ENCODE peak calls at places on chromosomes 3 and 15, in five cellular contexts. H is psoas muscle, E is GM06990, W is osteocyte, F is choroid plexus epithelial cell. P is an unnamed sample.

GRCh38 chr15:84797212-84797611 is 19.9 kb upstream of the ALPK3 start:
- DNase-seq in F (peak), W (no peak), H (no peak), E (no peak), P (no peak)

GRCh38 chr3:78940128-78940527 is 827.7 kb downstream of the ROBO1 start:
- DNase-seq in W (no peak), F (no peak), E (no peak), H (no peak), P (no peak)

GRCh38 chr3:142566096-142566495 is 12.4 kb downstream of the ATR start:
- DNase-seq in H (no peak), F (no peak), W (no peak), E (no peak), P (no peak)

GRCh38 chr3:153137626-153138025 is 24.4 kb upstream of the RAP2B start:
- DNase-seq in E (no peak), H (no peak), F (no peak), W (no peak), P (no peak)

GRCh38 chr3:78887608-78888011 is 880.2 kb downstream of the ROBO1 start:
- DNase-seq in E (no peak), H (no peak), F (peak), W (no peak), P (no peak)

GRCh38 chr15:84826369-84826823 is 9.2 kb downstream of the ALPK3 start:
- DNase-seq in W (no peak), F (peak), H (peak), E (no peak), P (no peak)

GRCh38 chr3:53242155-53242554 is 13.7 kb downstream of the TKT start:
- DNase-seq in H (no peak), F (no peak), W (no peak), E (no peak), P (no peak)

GRCh38 chr15:35874260-35874905 is 328.4 kb upstream of the DPH6 start:
- DNase-seq in W (no peak), H (no peak), E (no peak), F (peak), P (no peak)

GRCh38 chr15:36428102-36428845 is 151.2 kb upstream of the CDIN1 start:
- DNase-seq in E (no peak), H (no peak), F (peak), W (no peak), P (no peak)

GRCh38 chr15:41585140-41586047 is 26.4 kb downstream of the TYRO3 start:
- DNase-seq in W (no peak), F (peak), H (peak), E (no peak), P (no peak)

GRCh38 chr3:66778107-66778506 is 220.0 kb upstream of the KBTBD8 start:
- DNase-seq in F (no peak), E (no peak), H (no peak), W (no peak), P (no peak)

GRCh38 chr3:98699132-98699531 is 64.0 kb upstream of the ST3GAL6 start:
- DNase-seq in W (no peak), F (no peak), H (no peak), E (no peak), P (no peak)

GRCh38 chr15:65044724-65045481 is at the start of gene SLC51B:
- DNase-seq in H (no peak), E (no peak), W (no peak), F (peak), P (no peak)

GRCh38 chr15:70140543-70141375 is 43.0 kb upstream of the TLE3 start:
- DNase-seq in F (peak), H (no peak), W (no peak), E (peak), P (no peak)

GRCh38 chr15:87228460-87228859 is 1028.1 kb downstream of the NTRK3 start:
- DNase-seq in E (no peak), W (no peak), H (no peak), F (no peak), P (no peak)

GRCh38 chr3:188431553-188431952 is 277.6 kb downstream of the LPP start:
- DNase-seq in F (peak), E (no peak), W (no peak), H (no peak), P (no peak)

GRCh38 chr3:159171333-159171732 is 369.5 kb downstream of the MFSD1 start:
- DNase-seq in W (no peak), F (no peak), H (no peak), E (no peak), P (no peak)

GRCh38 chr3:125641901-125642300 is 46.6 kb upstream of the OSBPL11 start:
- DNase-seq in F (no peak), E (no peak), H (no peak), W (no peak), P (no peak)

GRCh38 chr3:16033889-16034687 is 140.4 kb upstream of the GALNT15 start:
- DNase-seq in F (peak), H (no peak), E (no peak), W (no peak), P (no peak)

GRCh38 chr15:96334017-96334704 is 3.7 kb downstream of the NR2F2 start:
- DNase-seq in H (no peak), F (peak), W (no peak), E (no peak), P (no peak)

GRCh38 chr3:55626284-55626675 is 139.2 kb upstream of the WNT5A start:
- DNase-seq in W (no peak), E (no peak), H (no peak), F (no peak), P (no peak)

GRCh38 chr3:193903976-193904375 is 232.0 kb upstream of the HES1 start:
- DNase-seq in E (no peak), W (no peak), F (no peak), H (no peak), P (no peak)

GRCh38 chr3:114175204-114175987 is 3.5 kb downstream of the DRD3 start:
- DNase-seq in H (no peak), F (no peak), E (no peak), W (no peak), P (no peak)

GRCh38 chr3:177137774-177138705 is 59.2 kb downstream of the TBL1XR1 start:
- DNase-seq in F (no peak), E (no peak), H (no peak), W (no peak), P (no peak)

GRCh38 chr15:74826372-74826819 is at the start of gene CPLX3:
- DNase-seq in E (no peak), W (no peak), F (peak), H (peak), P (no peak)

GRCh38 chr15:27587810-27588209 is 511.3 kb downstream of the OCA2 start:
- DNase-seq in E (no peak), W (no peak), H (no peak), F (peak), P (no peak)

GRCh38 chr15:56963719-56964118 is 45.3 kb downstream of the TCF12 start:
- DNase-seq in H (no peak), F (peak), E (no peak), W (no peak), P (no peak)

GRCh38 chr3:4271834-4272233 is 31.3 kb upstream of the SETMAR start:
- DNase-seq in E (no peak), F (peak), W (no peak), H (no peak), P (no peak)

GRCh38 chr3:38345879-38346583 is 554 bp upstream of the XYLB start:
- DNase-seq in W (peak), H (no peak), F (no peak), E (no peak), P (no peak)

GRCh38 chr15:90557651-90558084 is 27.9 kb downstream of the CRTC3 start:
- DNase-seq in F (peak), H (peak), W (no peak), E (no peak), P (no peak)

GRCh38 chr3:70861234-70861633 is 548.8 kb upstream of the MDFIC2 start:
- DNase-seq in E (no peak), W (no peak), H (no peak), F (peak), P (no peak)

GRCh38 chr15:67120839-67121540 is 55.6 kb downstream of the SMAD3 start:
- DNase-seq in E (peak), H (peak), F (peak), W (peak), P (no peak)

GRCh38 chr15:52417957-52418356 is 110.7 kb downstream of the MYO5A start:
- DNase-seq in F (no peak), W (no peak), E (no peak), H (no peak), P (no peak)

GRCh38 chr3:150823277-150823676 is 60.3 kb upstream of the SIAH2 start:
- DNase-seq in E (no peak), W (no peak), H (no peak), F (no peak), P (no peak)

GRCh38 chr3:27714692-27715453 is 7.2 kb downstream of the EOMES start:
- DNase-seq in F (no peak), W (no peak), E (peak), H (no peak), P (no peak)

GRCh38 chr15:92693922-92694331 is 38.4 kb upstream of the FAM174B start:
- DNase-seq in H (no peak), W (no peak), E (no peak), F (peak), P (no peak)

GRCh38 chr15:77749998-77750540 is 117.4 kb upstream of the LINGO1 start:
- DNase-seq in E (no peak), H (no peak), F (no peak), W (no peak), P (no peak)

DNA sequence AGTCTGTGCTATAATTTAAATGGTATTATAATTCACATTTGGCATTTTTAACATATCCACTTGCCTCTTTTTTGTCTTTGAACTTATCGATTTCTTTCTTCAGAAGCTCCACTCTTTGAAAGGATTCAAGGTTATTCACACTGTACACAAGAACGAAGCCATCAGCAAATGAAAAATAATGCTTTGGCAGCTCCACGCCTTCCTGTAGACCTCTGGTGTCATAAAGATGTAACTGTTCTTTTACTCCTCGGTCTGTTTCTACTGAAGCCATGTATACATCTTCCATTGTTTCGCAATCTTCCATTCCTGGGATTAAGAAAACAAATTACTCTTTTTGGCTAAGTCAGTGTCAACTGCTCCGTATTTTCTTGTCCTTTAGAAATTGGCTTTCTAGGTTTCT is 16.0 kb downstream of the NKIRAS1 start:
- DNase-seq in F (peak), E (no peak), W (no peak), H (no peak), P (no peak)
- TF ChIP-seq CTCF in F (peak), E (no peak), W (no peak), H (no peak), P (peak)

DNA sequence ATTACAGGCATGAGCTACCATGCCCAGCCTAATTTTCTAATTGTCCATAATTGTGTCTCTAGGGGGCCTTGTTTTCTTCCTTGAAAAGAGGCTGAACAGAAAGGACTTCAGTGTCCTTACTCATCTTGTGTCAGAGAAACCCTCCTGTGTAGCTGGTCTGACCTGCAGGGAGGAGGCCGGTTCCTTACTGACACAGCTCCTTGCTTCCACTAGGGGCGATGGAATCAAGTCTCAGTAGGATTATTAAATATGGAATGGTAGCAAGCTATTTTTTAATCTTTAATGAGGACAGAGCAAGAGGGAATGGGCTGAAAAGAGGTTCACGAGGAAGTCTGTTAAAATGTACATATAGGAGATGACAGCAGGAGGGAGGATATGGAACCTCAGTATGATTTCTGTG is 8.6 kb downstream of the LPCAT4 start:
- DNase-seq in W (no peak), H (no peak), E (no peak), F (peak), P (no peak)
- TF ChIP-seq CTCF in W (no peak), H (no peak), E (peak), F (peak), P (peak)

DNA sequence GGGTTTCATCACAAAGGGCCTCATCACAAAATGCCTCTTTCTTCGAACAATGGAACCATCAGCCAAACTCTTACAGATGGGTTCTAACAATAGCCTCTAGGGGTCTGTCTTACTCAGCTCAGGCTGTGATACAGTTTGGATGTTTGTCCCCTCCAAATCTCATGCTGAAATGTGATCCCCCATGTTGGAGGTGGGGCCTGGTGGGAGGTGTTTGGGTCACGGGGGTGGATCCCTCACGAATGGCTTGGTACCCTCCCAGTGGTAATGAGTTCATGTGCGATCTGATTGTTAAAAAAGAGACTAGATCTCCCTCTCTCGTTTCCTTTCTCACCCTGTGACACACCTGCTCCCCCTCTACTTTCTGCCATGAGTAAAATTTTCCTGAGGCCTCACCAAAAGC is 47.9 kb upstream of the LIPC start:
- DNase-seq in E (no peak), H (no peak), F (no peak), W (no peak), P (no peak)
- TF ChIP-seq CTCF in E (no peak), H (no peak), F (no peak), W (no peak), P (peak)

GRCh38 chr3:129448187-129448895 is 8.3 kb downstream of the IFT122 start:
- DNase-seq in E (no peak), H (no peak), W (no peak), F (no peak), P (no peak)

GRCh38 chr3:129446926-129447325 is 6.9 kb downstream of the IFT122 start:
- DNase-seq in H (no peak), E (no peak), F (no peak), W (no peak), P (no peak)

GRCh38 chr3:129453732-129454131 is 13.7 kb downstream of the IFT122 start:
- DNase-seq in F (peak), E (no peak), H (no peak), W (no peak), P (no peak)

GRCh38 chr3:129445472-129445871 is 5.4 kb downstream of the IFT122 start:
- DNase-seq in F (no peak), E (no peak), W (no peak), H (no peak), P (no peak)

DNA sequence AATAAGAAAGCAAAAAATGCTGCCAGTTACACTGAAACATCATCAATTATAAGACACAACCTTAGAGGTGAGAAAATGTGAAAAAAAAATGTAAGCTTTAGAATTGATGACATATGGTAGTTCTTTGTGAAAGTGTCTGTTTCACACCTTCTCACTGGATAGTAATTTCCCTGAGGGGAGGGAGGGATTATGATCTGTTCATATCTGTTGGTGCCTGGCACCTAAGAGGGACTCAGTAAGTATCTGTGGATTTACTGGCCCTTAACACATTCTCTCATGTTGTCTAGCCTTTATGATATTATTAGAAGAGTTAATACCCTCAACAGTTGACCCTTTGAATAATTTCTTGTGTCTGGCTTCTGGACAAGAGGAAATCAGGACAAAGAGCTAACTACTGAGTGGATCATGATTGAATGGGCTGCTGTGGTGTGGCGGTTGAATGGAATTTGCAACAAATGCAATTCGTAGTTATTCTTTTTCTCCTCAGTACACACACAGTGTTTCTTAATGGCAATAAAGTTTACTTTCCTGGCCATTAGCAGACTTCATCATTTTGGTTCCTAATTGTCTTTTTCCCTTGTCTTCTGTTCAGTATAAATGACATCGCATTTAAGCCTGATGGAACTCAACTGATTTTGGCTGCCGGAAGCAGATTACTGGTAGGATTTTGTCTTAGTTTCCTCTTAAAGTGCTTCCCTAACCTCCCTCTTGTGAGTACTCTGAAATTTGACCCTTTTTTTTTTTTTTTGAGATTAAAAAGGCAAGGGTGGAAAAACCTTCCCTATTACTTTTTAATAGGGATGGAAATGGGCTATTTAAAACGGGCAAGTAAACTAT is 9.5 kb downstream of the IFT122 start:
- DNase-seq in E (no peak), F (peak), H (no peak), W (no peak), P (no peak)
- TF ChIP-seq CTCF in E (no peak), F (no peak), H (no peak), W (no peak), P (no peak)

DNA sequence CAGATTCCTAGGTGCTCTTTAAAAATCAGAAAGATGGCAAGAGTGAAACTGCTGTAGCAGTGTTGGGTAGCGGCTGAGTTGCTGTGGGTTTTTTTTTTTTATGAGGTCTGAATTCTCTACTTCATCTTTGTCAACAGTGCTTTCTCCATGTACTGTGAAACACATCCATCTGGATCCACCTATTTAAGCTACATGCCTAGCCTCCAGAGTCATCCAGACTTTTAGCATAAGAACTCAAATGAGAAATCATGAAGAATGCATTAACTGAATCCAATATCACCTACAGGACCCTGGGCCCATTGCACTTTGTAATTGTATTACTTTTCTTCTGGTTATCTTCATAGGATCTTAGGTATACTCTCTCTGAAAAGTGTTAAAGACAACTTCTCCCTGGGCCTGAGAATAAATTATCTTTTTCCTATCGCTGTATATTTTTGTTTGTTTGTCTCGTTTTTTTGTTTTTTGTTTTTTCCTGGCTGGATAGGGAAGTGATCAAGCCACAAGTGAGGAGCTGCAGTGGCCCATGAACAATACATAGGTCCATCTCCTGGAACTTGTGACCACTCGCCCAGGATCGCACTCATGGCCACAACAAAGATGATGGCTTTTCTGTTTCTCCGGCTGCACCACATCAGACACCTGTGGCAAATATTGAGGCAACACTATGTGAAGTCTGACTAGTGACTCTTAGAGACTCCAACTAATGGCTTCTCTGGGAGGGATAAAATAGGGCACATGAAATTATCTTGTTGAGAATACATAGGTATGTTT is 609.9 kb upstream of the AGTR1 start:
- DNase-seq in F (no peak), W (no peak), H (no peak), E (no peak), P (no peak)
- TF ChIP-seq CTCF in F (no peak), W (no peak), H (no peak), E (no peak), P (no peak)

DNA sequence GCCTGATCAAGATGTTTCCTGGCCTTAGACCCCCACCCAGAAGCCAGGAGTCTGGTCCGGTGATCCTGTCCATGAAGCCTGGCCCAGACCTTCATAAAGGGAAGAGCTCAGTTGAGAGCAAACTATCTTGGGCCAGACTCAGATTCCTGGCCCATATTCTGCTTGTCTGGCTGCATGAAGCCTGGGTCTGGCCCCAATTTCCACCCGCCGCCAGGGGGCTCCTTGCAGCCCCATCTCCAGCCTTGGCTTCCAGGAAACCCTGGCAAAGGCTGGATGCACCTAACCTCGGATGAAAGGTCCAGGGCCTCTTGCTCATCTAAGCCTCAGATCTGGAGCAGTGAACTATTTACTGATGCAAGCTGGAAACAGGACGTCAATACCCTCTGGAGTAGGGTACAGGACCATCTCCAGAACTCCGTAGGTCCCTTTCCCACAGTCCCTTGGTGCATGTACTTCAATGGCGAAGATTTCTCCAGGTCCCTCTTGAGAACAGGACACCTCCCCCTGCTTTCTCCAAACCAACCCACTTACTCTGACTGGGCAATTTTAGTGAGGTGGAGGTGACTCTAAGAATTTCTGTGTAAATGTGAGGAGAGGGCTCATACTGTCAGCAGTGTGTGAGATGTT is 5.6 kb downstream of the FOXL2 start:
- DNase-seq in E (no peak), H (no peak), F (peak), W (no peak), P (no peak)
- TF ChIP-seq CTCF in E (peak), H (no peak), F (peak), W (peak), P (peak)

GRCh38 chr3:43838877-43839276 is 148.1 kb downstream of the ABHD5 start:
- DNase-seq in W (no peak), E (no peak), H (no peak), F (no peak), P (no peak)
- TF ChIP-seq CTCF in W (no peak), E (peak), H (no peak), F (peak), P (no peak)

GRCh38 chr15:76117181-76117580 is 57.4 kb downstream of the TMEM266 start:
- DNase-seq in F (no peak), E (no peak), H (no peak), W (no peak), P (no peak)
- TF ChIP-seq CTCF in F (no peak), E (no peak), H (no peak), W (no peak), P (no peak)